ENCODE peak calls at places on chromosomes 12 and 14, in four cellular contexts. M is uterus, H is cardiac fibroblast, C is OCI-LY7. P is an unnamed sample.
A peak's percentile ranks its signal among the peaks of the same experiment; 100 is the strongest.

GRCh38 chr12:107091381-107091780 is 2.0 kb downstream of the CRY1 start:
- DNase-seq in M (no peak), H (peak; percentile 82), C (no peak), P (peak; percentile 31)

GRCh38 chr12:101877816-101878811 is 734 bp downstream of the DRAM1 start:
- DNase-seq in M (peak; percentile 53), H (peak; percentile 35), C (no peak), P (no peak)

GRCh38 chr12:94690199-94690695 is 39.9 kb upstream of the TMCC3 start:
- DNase-seq in M (no peak), H (peak; percentile 54), C (no peak), P (no peak)

GRCh38 chr12:125203145-125203765 is 138.0 kb downstream of the AACS start:
- DNase-seq in M (no peak), H (peak; percentile 26), C (peak; percentile 75), P (no peak)

GRCh38 chr12:106893451-106893850 is 62.3 kb upstream of the TMEM263 start:
- DNase-seq in M (no peak), H (no peak), C (no peak), P (no peak)

GRCh38 chr12:65602579-65603295 is 221.5 kb upstream of the HMGA2 start:
- DNase-seq in M (peak; percentile 59), H (peak; percentile 98), C (peak; percentile 18), P (peak; percentile 87)

GRCh38 chr12:75694891-75695290 is 183.5 kb upstream of the KRR1 start:
- DNase-seq in M (no peak), H (peak; percentile 20), C (no peak), P (no peak)

GRCh38 chr12:88753074-88753473 is 172.8 kb upstream of the KITLG start:
- DNase-seq in M (no peak), H (peak; percentile 40), C (no peak), P (no peak)

GRCh38 chr12:112684742-112685141 is 106.8 kb upstream of the RPH3A start:
- DNase-seq in M (no peak), H (no peak), C (peak; percentile 9), P (no peak)

GRCh38 chr14:36217027-36217426 is 40.5 kb upstream of the PTCSC3 start:
- DNase-seq in M (no peak), H (no peak), C (no peak), P (no peak)

GRCh38 chr14:75293920-75294648 is 15.5 kb downstream of the FOS start:
- DNase-seq in M (peak; percentile 97), H (peak; percentile 97), C (peak; percentile 92), P (peak; percentile 91)

GRCh38 chr12:107635139-107635538 is 50.5 kb upstream of the PWP1 start:
- DNase-seq in M (no peak), H (peak; percentile 42), C (no peak), P (no peak)

GRCh38 chr14:26828741-26829140 is 230.9 kb upstream of the NOVA1 start:
- DNase-seq in M (no peak), H (no peak), C (no peak), P (no peak)

GRCh38 chr12:27521066-27521465 is 2.9 kb upstream of the PPFIBP1 start:
- DNase-seq in M (peak; percentile 62), H (peak; percentile 55), C (no peak), P (no peak)

GRCh38 chr12:11486623-11487444 is 91.5 kb upstream of the PRB2 start:
- DNase-seq in M (peak; percentile 62), H (peak; percentile 93), C (peak; percentile 92), P (peak; percentile 81)

GRCh38 chr12:42017036-42017435 is 127.6 kb downstream of the GXYLT1 start:
- DNase-seq in M (no peak), H (no peak), C (peak; percentile 77), P (no peak)

GRCh38 chr12:837548-837947 is 85.2 kb downstream of the WNK1 start:
- DNase-seq in M (no peak), H (no peak), C (no peak), P (no peak)

GRCh38 chr12:79373896-79374499 is 316.8 kb downstream of the PAWR start:
- DNase-seq in M (no peak), H (peak; percentile 38), C (peak; percentile 25), P (no peak)

GRCh38 chr12:5438671-5439200 is 6.8 kb downstream of the NTF3 start:
- DNase-seq in M (no peak), H (no peak), C (no peak), P (no peak)

GRCh38 chr14:105889666-105890473 is 363.5 kb downstream of the TMEM121 start:
- DNase-seq in M (peak; percentile 8), H (no peak), C (no peak), P (no peak)

GRCh38 chr12:17976202-17976601 is 113.8 kb downstream of the RERGL start:
- DNase-seq in M (no peak), H (peak; percentile 38), C (no peak), P (no peak)

GRCh38 chr12:115204957-115205754 is 521.2 kb upstream of the TBX3 start:
- DNase-seq in M (no peak), H (peak; percentile 69), C (no peak), P (no peak)

GRCh38 chr12:88566430-88566829 is 13.8 kb downstream of the KITLG start:
- DNase-seq in M (no peak), H (no peak), C (no peak), P (no peak)

GRCh38 chr12:68746572-68747180 is 700 bp downstream of the SLC35E3 start:
- DNase-seq in M (peak; percentile 56), H (peak; percentile 79), C (peak; percentile 33), P (peak; percentile 11)

GRCh38 chr12:27142102-27142721 is 59.8 kb upstream of the C12orf71 start:
- DNase-seq in M (peak; percentile 30), H (peak; percentile 92), C (peak; percentile 57), P (peak; percentile 63)

GRCh38 chr14:50061664-50062437 is 54.5 kb downstream of the VCPKMT start:
- DNase-seq in M (peak; percentile 32), H (peak; percentile 51), C (peak; percentile 94), P (no peak)

GRCh38 chr12:48924617-48925217 is 575 bp downstream of the FKBP11 start:
- DNase-seq in M (peak; percentile 51), H (peak; percentile 47), C (peak; percentile 89), P (no peak)

GRCh38 chr12:113359939-113360748 is 1.8 kb downstream of the PLBD2 start:
- DNase-seq in M (peak; percentile 23), H (peak; percentile 21), C (no peak), P (no peak)

GRCh38 chr14:76657404-76657803 is 103.9 kb upstream of the VASH1 start:
- DNase-seq in M (no peak), H (no peak), C (no peak), P (no peak)

GRCh38 chr12:15014708-15015107 is 41.9 kb downstream of the PDE6H start:
- DNase-seq in M (no peak), H (no peak), C (no peak), P (no peak)

GRCh38 chr14:97029800-97030199 is 232.6 kb downstream of the VRK1 start:
- DNase-seq in M (no peak), H (no peak), C (no peak), P (no peak)

GRCh38 chr12:85448548-85449139 is 168.6 kb downstream of the ALX1 start:
- DNase-seq in M (no peak), H (peak; percentile 31), C (peak; percentile 33), P (peak; percentile 9)
- TF ChIP-seq CTCF in M (no peak), H (peak; percentile 39), C (peak; percentile 73), P (peak; percentile 37)

DNA sequence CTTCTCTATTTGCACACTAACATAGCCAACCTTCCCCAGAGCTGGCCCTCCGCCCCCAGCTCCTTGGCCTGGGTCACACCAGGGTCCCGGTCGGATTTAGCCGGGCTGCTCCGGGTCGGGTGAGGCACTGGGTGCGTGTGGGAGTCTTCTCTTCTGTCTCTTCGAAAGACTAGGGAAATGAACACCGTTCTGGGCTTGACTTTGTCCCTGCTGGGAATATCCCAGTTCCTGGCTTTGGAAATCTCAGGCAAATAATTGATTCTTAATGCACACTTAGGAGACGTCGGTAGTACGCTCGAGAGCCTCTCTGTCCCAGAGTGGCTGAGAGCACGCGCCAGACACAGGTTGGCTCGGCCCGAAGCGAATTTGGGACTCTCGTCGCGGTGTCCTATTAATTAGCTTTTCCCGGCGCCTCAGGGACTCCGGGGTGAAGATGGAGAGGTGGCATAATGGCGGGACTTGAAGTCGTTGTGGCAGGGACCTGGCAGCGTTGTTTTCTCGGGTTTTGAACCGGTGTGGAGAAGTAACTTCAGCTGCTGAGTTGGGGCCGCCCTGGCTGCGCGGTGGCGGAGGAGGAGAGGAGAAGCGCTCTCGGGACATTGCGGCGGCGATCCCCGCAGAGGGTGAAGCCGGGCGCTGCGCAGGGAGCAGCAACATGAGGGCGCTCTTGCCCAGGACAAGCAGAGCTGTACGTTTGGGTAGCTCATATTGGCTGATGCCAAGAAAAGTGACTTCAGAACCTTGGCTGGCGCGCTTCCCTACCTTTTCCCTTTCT is 7.5 kb downstream of the FOXG1 start:
- DNase-seq in M (no peak), H (peak; percentile 58), C (no peak), P (peak; percentile 74)
- H3K4me3 ChIP-seq in M (no peak overlapping the region), H (no peak overlapping the region), C (no peak overlapping the region), P (peak overlapping the region; percentile 52)

GRCh38 chr14:100540141-100540925 is 46.9 kb downstream of the BEGAIN start:
- DNase-seq in M (peak; percentile 17), H (no peak), C (no peak), P (no peak)
- TF ChIP-seq CTCF in M (no peak), H (peak; percentile 20), C (peak; percentile 48), P (peak; percentile 18)

DNA sequence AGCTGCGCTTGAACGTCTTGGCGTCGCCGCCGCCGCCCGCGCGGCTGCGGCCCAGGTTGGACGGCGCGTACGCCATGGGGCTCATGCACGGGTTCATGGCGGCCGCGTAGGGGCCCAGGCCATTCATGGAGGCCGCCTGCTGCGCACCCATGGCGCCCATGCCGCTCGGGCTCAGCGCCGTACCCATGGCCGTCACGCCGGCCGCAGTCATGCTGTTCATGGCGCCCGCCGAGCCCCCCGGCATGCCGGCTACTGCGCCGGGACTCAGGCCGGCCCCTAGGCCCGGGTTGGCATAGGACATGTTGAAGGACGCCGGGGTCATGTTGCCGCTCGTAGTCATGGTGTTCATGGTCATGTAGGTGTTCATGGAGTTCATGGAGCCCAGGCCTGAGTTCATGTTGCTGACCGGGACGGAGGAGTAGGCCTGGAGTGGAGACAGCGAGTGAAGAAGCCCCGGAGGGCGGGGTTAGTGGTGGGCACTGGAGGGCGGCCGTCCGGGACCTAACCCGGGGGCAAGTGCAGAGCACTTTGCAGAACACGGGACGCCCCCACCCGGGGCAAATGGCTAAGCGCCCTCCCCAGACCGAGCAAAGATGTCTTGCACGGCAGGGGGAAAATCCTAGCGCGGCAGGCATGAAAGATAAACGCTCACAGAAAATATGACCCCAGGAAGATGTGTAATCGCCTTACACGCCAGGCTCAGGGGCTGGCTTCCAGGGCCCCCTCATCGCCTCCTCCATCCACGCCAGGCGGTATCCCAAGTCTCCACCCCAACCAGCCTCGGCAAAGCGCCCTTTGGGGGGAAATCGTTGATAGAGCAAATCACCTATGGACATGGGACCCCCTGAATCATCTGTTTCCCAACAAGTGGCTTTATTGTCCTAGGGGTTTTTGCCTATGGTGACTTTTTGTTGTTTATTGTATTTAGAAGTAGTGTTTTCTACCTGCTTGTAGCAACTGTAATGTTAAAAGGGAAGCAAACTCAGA is 2.5 kb downstream of the FOXA1 start:
- DNase-seq in M (no peak), H (no peak), C (no peak), P (no peak)
- H3K4me3 ChIP-seq in M (no peak overlapping the region), H (no peak overlapping the region), C (no peak overlapping the region), P (no peak overlapping the region)

DNA sequence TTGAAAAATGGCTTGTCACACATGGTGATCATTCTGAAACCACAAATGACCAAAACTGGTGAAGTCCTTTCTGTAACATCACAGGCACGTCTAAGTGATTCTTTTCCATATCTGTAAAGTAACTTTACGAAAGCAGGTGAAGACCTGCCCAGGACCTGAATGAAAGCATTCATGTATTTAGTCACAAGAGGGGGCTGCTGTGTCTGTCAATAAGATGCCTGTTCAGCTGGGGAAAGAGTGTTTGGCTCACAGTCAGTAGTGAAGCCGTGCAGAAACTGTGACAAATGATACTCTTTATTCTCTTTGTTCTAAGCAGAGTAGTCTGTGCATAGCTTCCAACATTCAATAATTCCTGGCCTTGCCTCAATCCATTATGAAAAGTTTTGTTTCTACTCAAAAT is 373.5 kb upstream of the OR4E1 start:
- DNase-seq in M (no peak), H (no peak), C (peak; percentile 51), P (no peak)
- TF ChIP-seq CTCF in M (no peak), H (no peak), C (peak; percentile 74), P (peak; percentile 24)

P was measured in astrocyte of the cerebellum.